ENCODE peak calls at places on chromosomes 4 and X, in five cellular contexts. S, E, B, Z and D are unnamed samples.

GRCh38 chr4:41882622-41883347 is 52.4 kb upstream of the TMEM33 start:
- DNase-seq in S (no peak), E (peak), B (no peak), Z (peak), D (peak)

GRCh38 chrX:153310901-153311300 is 10.7 kb downstream of the PNMA6F start:
- DNase-seq in S (no peak), E (no peak), B (no peak), Z (no peak), D (no peak)

GRCh38 chr4:14520171-14520570 is 482.1 kb upstream of the CPEB2 start:
- DNase-seq in S (no peak), E (peak), B (no peak), Z (no peak), D (no peak)

GRCh38 chrX:1165535-1166196 is 46.8 kb downstream of the CRLF2 start:
- DNase-seq in S (no peak), E (no peak), B (no peak), Z (peak), D (no peak)

GRCh38 chr4:52635560-52635959 is 23.5 kb downstream of the USP46 start:
- DNase-seq in S (no peak), E (no peak), B (no peak), Z (no peak), D (no peak)

GRCh38 chr4:127868196-127868595 is 12.5 kb upstream of the PLK4 start:
- DNase-seq in S (no peak), E (no peak), B (no peak), Z (no peak), D (no peak)

GRCh38 chr4:10028910-10029309 is 7.6 kb upstream of the SLC2A9 start:
- DNase-seq in S (no peak), E (no peak), B (no peak), Z (no peak), D (no peak)

GRCh38 chr4:111537861-111538260 is 607.4 kb upstream of the FAM241A start:
- DNase-seq in S (no peak), E (no peak), B (no peak), Z (no peak), D (no peak)

GRCh38 chrX:118740276-118740889 is 13.0 kb downstream of the IL13RA1 start:
- DNase-seq in S (no peak), E (no peak), B (no peak), Z (no peak), D (no peak)

GRCh38 chrX:109848451-109849050 is 115.5 kb upstream of the ACSL4 start:
- DNase-seq in S (no peak), E (peak), B (no peak), Z (no peak), D (no peak)

GRCh38 chrX:120457766-120458180 is 11.3 kb downstream of the LAMP2 start:
- DNase-seq in S (no peak), E (no peak), B (peak), Z (no peak), D (no peak)

GRCh38 chrX:154310991-154311541 is 15.5 kb downstream of the TKTL1 start:
- DNase-seq in S (no peak), E (no peak), B (no peak), Z (no peak), D (no peak)

GRCh38 chr4:139872274-139872673 is 206.7 kb downstream of the MGST2 start:
- DNase-seq in S (no peak), E (no peak), B (peak), Z (no peak), D (peak)

GRCh38 chrX:54066841-54067240 is 22.6 kb upstream of the PHF8 start:
- DNase-seq in S (no peak), E (no peak), B (no peak), Z (no peak), D (no peak)

GRCh38 chrX:18676470-18676869 is 4.6 kb upstream of the RS1 start:
- DNase-seq in S (no peak), E (peak), B (no peak), Z (peak), D (no peak)

GRCh38 chrX:54007682-54008081 is 36.6 kb downstream of the PHF8 start:
- DNase-seq in S (no peak), E (no peak), B (no peak), Z (no peak), D (no peak)

GRCh38 chrX:1264556-1264955 is 4.1 kb upstream of the CSF2RA start:
- DNase-seq in S (no peak), E (no peak), B (no peak), Z (no peak), D (no peak)

GRCh38 chr4:185213341-185213740 is 3.9 kb downstream of the SNX25 start:
- DNase-seq in S (no peak), E (no peak), B (no peak), Z (no peak), D (no peak)

GRCh38 chr4:172095161-172095560 is 282.0 kb downstream of the GALNTL6 start:
- DNase-seq in S (no peak), E (no peak), B (no peak), Z (no peak), D (no peak)

GRCh38 chr4:77075869-77076801 is at the start of gene CCNI:
- DNase-seq in S (peak), E (peak), B (peak), Z (peak), D (peak)

GRCh38 chrX:42567268-42567667 is 210.7 kb downstream of the PPP1R2C start:
- DNase-seq in S (no peak), E (no peak), B (no peak), Z (no peak), D (no peak)

GRCh38 chr4:42489095-42489494 is 91.8 kb downstream of the SHISA3 start:
- DNase-seq in S (no peak), E (no peak), B (no peak), Z (no peak), D (no peak)

GRCh38 chrX:23861215-23861896 is 46.4 kb downstream of the APOO start:
- DNase-seq in S (no peak), E (no peak), B (no peak), Z (no peak), D (no peak)

GRCh38 chrX:29113221-29113620 is 526.0 kb downstream of the IL1RAPL1 start:
- DNase-seq in S (no peak), E (no peak), B (no peak), Z (no peak), D (no peak)

GRCh38 chrX:135632353-135632752 is 81.1 kb upstream of the CT45A1 start:
- DNase-seq in S (no peak), E (no peak), B (no peak), Z (no peak), D (no peak)

GRCh38 chr4:6021831-6022606 is 3.8 kb upstream of the C4orf50 start:
- DNase-seq in S (no peak), E (no peak), B (no peak), Z (no peak), D (no peak)

GRCh38 chr4:6018331-6018730 is at the start of gene C4orf50:
- DNase-seq in S (no peak), E (no peak), B (no peak), Z (no peak), D (no peak)

GRCh38 chr4:6017800-6018199 is 431 bp downstream of the C4orf50 start:
- DNase-seq in S (no peak), E (no peak), B (no peak), Z (no peak), D (no peak)

GRCh38 chr4:6020633-6021032 is 2.4 kb upstream of the C4orf50 start:
- DNase-seq in S (no peak), E (no peak), B (no peak), Z (no peak), D (no peak)

GRCh38 chr4:6019316-6020263 is 1.4 kb upstream of the C4orf50 start:
- DNase-seq in S (peak), E (peak), B (peak), Z (peak), D (peak)
- TF ChIP-seq REST in S (no peak), E (no peak), B (no peak), Z (no peak), D (no peak)

GRCh38 chr4:105129286-105129685 is 17.4 kb upstream of the TET2 start:
- DNase-seq in S (no peak), E (no peak), B (no peak), Z (no peak), D (no peak)

GRCh38 chr4:105130945-105131344 is 15.7 kb upstream of the TET2 start:
- DNase-seq in S (no peak), E (no peak), B (no peak), Z (no peak), D (no peak)

GRCh38 chr4:105127154-105127445 is 19.6 kb upstream of the TET2 start:
- DNase-seq in S (no peak), E (no peak), B (no peak), Z (no peak), D (no peak)

GRCh38 chr4:105126311-105127153 is 20.1 kb upstream of the TET2 start:
- DNase-seq in S (no peak), E (no peak), B (no peak), Z (no peak), D (no peak)

DNA sequence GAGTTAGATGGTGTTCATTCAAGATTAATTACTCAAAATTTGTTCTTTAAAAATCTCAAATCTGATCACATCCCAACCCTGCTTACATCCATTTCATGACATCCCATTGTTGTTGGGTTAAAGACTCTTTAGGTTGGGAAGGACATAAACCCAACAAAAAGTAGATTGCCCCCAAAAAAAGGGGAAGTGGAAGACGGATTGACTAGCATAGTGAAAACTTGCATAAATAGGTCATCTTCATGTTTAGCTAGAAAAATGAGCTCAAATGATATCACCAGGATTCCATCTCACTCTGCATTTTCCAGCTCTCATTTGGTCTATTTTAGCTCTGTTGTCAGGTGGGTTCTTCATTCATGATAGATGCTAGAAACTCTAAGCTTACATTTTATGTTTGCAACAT is 18.5 kb upstream of the TET2 start:
- DNase-seq in S (no peak), E (no peak), B (no peak), Z (no peak), D (peak)
- TF ChIP-seq REST in S (no peak), E (no peak), B (no peak), Z (no peak), D (no peak)

DNA sequence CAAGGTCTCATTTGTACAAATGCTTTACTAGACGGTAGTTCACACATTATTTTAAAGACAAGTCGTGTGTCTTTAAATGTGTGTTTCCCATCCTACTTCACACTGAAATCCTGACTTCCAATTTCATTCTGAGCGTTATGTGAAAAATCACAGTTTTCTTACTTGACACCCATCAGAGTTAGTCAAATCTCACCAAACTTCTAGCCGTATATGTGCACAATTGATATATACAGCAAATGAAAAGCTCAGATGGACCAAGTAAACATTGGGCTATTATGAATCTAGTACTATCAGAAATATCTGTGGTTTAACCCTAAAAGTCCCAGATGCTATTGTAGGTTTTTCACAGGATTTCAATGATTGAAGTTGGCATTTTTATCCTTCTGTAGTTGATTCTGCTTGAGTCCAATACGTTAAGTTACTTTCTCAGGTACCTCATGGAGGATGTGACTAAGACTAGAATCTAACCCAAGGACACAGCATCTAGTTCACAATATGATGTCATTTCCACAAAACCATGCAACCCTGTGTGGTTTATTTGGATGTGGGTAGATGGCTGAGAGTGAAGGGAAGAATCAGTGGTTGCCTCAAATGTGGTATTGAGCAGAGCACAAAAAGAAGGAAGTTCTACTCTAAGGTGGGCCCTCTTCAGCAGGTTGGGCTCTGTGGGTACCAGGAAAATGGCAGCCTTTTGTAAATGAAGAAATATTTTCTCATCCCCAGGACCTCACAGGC is 22.1 kb upstream of the TRIM60 start:
- DNase-seq in S (no peak), E (no peak), B (no peak), Z (no peak), D (no peak)
- TF ChIP-seq REST in S (no peak), E (no peak), B (no peak), Z (no peak), D (no peak)

GRCh38 chr4:65391814-65392213 is 278.5 kb downstream of the EPHA5 start:
- DNase-seq in S (no peak), E (no peak), B (no peak), Z (no peak), D (no peak)

GRCh38 chr4:65391382-65391781 is 278.9 kb downstream of the EPHA5 start:
- DNase-seq in S (no peak), E (no peak), B (no peak), Z (no peak), D (no peak)

GRCh38 chr4:65392488-65392887 is 277.8 kb downstream of the EPHA5 start:
- DNase-seq in S (no peak), E (no peak), B (no peak), Z (no peak), D (no peak)

GRCh38 chr4:65393078-65393477 is 277.2 kb downstream of the EPHA5 start:
- DNase-seq in S (no peak), E (no peak), B (no peak), Z (no peak), D (no peak)
- TF ChIP-seq REST in S (no peak), E (no peak), B (no peak), Z (no peak), D (no peak)

GRCh38 chrX:3788494-3789233 is 75.2 kb upstream of the PRKX start:
- DNase-seq in S (no peak), E (no peak), B (no peak), Z (no peak), D (no peak)
- TF ChIP-seq REST in S (no peak), E (no peak), B (no peak), Z (no peak), D (no peak)

GRCh38 chr4:101140228-101140627 is 207.1 kb downstream of the PPP3CA start:
- DNase-seq in S (no peak), E (peak), B (no peak), Z (no peak), D (no peak)

GRCh38 chr4:101141855-101142254 is 205.5 kb downstream of the PPP3CA start:
- DNase-seq in S (no peak), E (no peak), B (no peak), Z (no peak), D (no peak)

GRCh38 chr4:101141230-101141629 is 206.1 kb downstream of the PPP3CA start:
- DNase-seq in S (no peak), E (no peak), B (no peak), Z (no peak), D (no peak)

GRCh38 chr4:101145081-101145480 is 202.2 kb downstream of the PPP3CA start:
- DNase-seq in S (no peak), E (no peak), B (no peak), Z (no peak), D (no peak)

DNA sequence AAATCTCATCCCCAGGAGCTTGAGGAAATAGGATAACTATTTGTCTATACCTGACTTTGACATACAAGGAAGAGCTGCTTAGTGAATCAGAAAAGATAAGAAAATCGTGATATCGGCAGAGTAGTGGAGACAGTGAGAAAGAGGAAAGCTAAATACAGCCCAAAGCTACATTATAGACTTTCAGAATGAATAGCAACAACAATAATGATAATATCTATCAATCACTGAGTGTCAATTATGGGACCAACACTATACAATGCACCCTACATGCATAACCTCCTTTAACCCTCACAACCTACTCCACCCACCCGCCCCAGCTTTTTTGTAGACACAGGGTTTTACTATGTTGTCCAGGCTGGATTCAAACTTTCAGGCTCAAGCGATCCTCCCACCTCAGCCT is 205.1 kb downstream of the PPP3CA start:
- DNase-seq in S (no peak), E (no peak), B (no peak), Z (no peak), D (no peak)
- TF ChIP-seq REST in S (no peak), E (no peak), B (no peak), Z (no peak), D (no peak)

DNA sequence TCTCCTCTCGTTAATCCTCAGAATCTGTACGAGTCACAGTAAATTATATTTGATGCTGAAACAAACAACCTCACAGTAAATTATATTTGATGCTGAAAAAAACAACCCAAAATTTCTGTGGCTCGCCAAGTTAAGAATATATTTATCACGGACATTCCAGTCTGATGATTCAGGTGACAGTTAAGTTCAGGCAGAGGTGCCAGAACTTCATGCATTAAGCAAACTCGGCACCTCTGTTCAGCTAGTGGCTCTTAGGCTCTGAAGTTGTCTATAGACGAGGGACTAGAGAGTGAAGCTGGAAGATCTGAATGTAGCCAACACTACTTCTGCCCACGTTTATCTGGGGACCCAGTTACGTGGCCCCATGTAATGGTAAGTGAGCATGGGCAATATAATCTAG is 132.2 kb upstream of the AGA start:
- DNase-seq in S (no peak), E (no peak), B (no peak), Z (no peak), D (no peak)
- TF ChIP-seq REST in S (no peak), E (no peak), B (no peak), Z (no peak), D (no peak)

DNA sequence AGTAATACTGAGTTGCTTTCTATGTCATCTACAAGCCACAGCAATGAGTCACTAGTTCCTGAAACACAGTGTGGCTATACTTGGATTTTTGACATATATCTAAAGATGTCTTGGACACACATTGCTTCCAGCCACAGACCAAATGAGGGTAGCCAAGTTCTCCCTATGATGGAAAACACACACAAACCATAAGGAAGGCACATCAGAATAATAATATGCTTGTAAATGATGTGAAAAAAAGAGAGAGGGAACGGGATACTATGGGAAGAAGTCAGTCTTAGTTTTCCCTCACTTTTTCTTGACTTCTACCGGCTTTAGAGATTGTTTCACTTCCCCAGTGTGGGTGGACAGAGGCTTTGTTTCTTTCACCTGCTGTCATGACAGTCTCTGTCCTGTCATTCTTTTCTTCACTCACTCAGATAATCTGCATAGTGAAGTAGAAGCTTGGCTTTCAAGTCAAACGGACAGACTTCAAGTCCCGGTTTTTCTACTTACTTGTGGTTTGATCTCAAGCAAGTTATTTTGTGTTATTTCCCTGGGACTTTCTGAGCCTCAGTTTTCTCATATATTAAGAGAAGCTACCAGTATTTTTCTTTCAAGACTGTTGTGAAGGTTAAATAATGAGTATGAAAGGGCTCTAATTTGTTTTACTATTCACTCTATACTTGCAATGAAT is 34.7 kb downstream of the P2RY10 start:
- DNase-seq in S (no peak), E (no peak), B (no peak), Z (no peak), D (no peak)
- TF ChIP-seq REST in S (no peak), E (no peak), B (no peak), Z (no peak), D (no peak)

DNA sequence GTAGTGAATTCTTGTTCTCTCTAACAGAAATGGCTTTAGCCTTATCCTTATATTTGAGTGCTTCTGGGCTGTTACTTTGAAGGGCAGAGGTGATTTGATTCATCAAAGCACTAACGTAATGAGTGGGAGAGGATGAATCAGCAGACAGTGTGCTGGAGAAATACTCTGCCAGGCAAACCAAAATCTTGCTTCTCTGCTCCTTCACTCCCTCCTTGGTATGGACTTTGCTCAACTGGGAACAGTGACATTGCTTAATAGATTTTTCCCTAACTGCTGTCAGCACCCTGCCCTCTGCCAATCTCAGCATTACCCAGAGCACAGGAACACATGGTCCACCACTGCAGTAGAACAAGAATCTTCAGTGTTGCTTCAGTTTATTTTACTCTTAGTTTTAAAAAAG is 56.0 kb downstream of the PDLIM5 start:
- DNase-seq in S (peak), E (no peak), B (peak), Z (no peak), D (no peak)
- TF ChIP-seq REST in S (no peak), E (no peak), B (no peak), Z (no peak), D (no peak)

GRCh38 chr4:45438047-45438446 is 685.8 kb downstream of the GABRG1 start:
- DNase-seq in S (no peak), E (no peak), B (no peak), Z (no peak), D (no peak)
- TF ChIP-seq REST in S (no peak), E (no peak), B (no peak), Z (no peak), D (no peak)